ENCODE peak calls at places on chromosomes 6 and 20, in five cellular contexts. One of them, this sample, is unnamed.

GRCh38 chr6:41155132-41155805 is 1.1 kb upstream of the TREML1 start:
- DNase-seq in HepG2: peak
- DNase-seq in GM12878: no peak
- DNase-seq in H1: no peak
- DNase-seq in NT2/D1: no peak
- DNase-seq in this sample: no peak

GRCh38 chr6:118618676-118619377 is 32.6 kb downstream of the CEP85L start:
- DNase-seq in HepG2: peak
- DNase-seq in NT2/D1: peak
- DNase-seq in GM12878: no peak
- DNase-seq in H1: peak
- DNase-seq in this sample: peak

GRCh38 chr6:143027058-143027457 is 33.6 kb upstream of the AIG1 start:
- DNase-seq in GM12878: no peak
- DNase-seq in NT2/D1: peak
- DNase-seq in H1: peak
- DNase-seq in HepG2: peak
- DNase-seq in this sample: peak

GRCh38 chr20:44123874-44124535 is 63.0 kb downstream of the JPH2 start:
- DNase-seq in NT2/D1: no peak
- DNase-seq in H1: no peak
- DNase-seq in HepG2: no peak
- DNase-seq in GM12878: no peak
- DNase-seq in this sample: no peak

GRCh38 chr6:119129968-119130484 is 51.6 kb upstream of the FAM184A start:
- DNase-seq in GM12878: no peak
- DNase-seq in NT2/D1: no peak
- DNase-seq in H1: no peak
- DNase-seq in HepG2: peak
- DNase-seq in this sample: no peak

GRCh38 chr6:81901589-81901988 is 149.1 kb upstream of the TENT5A start:
- DNase-seq in HepG2: no peak
- DNase-seq in GM12878: no peak
- DNase-seq in NT2/D1: no peak
- DNase-seq in H1: no peak
- DNase-seq in this sample: no peak

GRCh38 chr6:132298344-132298949 is 102.8 kb downstream of the MOXD1 start:
- DNase-seq in HepG2: peak
- DNase-seq in H1: no peak
- DNase-seq in NT2/D1: peak
- DNase-seq in GM12878: no peak
- DNase-seq in this sample: peak

GRCh38 chr6:153872946-153873345 is 166.1 kb upstream of the OPRM1 start:
- DNase-seq in GM12878: no peak
- DNase-seq in HepG2: no peak
- DNase-seq in NT2/D1: no peak
- DNase-seq in H1: no peak
- DNase-seq in this sample: no peak

GRCh38 chr6:85113934-85114582 is 335.8 kb upstream of the NT5E start:
- DNase-seq in H1: no peak
- DNase-seq in NT2/D1: no peak
- DNase-seq in HepG2: no peak
- DNase-seq in GM12878: no peak
- DNase-seq in this sample: no peak

DNA sequence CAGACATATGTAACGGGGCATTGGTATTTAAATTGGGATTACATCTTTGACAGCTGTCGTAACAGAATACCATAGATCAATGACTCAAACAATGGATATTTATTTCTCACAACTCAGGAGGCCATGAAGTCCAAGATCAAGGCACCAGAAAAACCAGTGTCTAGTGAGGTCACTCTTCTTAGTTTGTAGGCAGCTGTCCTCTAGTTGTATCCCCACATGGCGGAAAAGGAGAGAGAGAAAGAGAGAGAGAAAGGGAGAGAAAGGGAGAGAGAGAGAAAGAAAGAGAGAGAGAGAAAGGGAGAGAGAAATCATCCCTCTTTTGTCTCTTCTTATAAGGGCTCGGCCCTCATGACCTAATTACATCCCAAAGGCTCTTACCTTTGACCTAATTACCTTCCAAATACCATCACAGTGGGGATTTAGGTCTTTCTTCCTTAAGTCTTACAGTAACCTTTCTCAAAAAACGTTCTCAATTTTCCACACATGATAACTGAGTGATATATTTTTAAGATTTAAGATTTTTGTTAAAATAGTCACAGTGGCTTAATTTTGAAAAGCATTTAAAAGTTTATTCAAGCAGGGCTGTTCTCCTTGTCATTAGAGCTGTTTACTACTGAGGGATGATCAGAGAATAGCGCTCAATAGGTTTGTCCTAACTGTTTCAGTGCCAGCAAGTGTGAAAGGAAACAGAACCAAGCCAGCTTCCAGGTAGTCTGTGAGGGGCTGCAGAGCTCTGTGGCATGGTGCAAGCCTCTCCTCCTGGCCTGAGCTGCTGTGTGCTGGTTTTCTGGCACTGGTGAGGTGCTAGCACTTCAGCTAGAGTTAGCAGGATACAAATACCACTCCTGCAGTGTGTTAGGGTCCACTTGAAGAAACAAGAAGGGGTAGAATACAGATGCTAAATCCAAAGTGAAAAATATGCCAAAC is 79.0 kb downstream of the IMPG1 start:
- DNase-seq in H1: no peak
- DNase-seq in NT2/D1: no peak
- DNase-seq in GM12878: no peak
- DNase-seq in HepG2: no peak
- DNase-seq in this sample: no peak
- TF ChIP-seq SUZ12 in H1: no peak
- TF ChIP-seq SUZ12 in NT2/D1: no peak
- TF ChIP-seq SUZ12 in GM12878: no peak
- TF ChIP-seq SUZ12 in HepG2: no peak
- TF ChIP-seq SUZ12 in this sample: no peak

GRCh38 chr6:18326001-18326400 is 61.1 kb upstream of the RNF144B start:
- DNase-seq in HepG2: no peak
- DNase-seq in H1: no peak
- DNase-seq in NT2/D1: no peak
- DNase-seq in GM12878: no peak
- DNase-seq in this sample: no peak

GRCh38 chr6:18327621-18328548 is 59.3 kb upstream of the RNF144B start:
- DNase-seq in NT2/D1: no peak
- DNase-seq in GM12878: no peak
- DNase-seq in HepG2: no peak
- DNase-seq in H1: no peak
- DNase-seq in this sample: no peak

GRCh38 chr6:18324708-18325047 is 60.3 kb upstream of the DEK start:
- DNase-seq in NT2/D1: no peak
- DNase-seq in HepG2: no peak
- DNase-seq in H1: no peak
- DNase-seq in GM12878: no peak
- DNase-seq in this sample: no peak

GRCh38 chr6:18326980-18327379 is 60.2 kb upstream of the RNF144B start:
- DNase-seq in NT2/D1: no peak
- DNase-seq in H1: no peak
- DNase-seq in GM12878: no peak
- DNase-seq in HepG2: no peak
- DNase-seq in this sample: no peak

DNA sequence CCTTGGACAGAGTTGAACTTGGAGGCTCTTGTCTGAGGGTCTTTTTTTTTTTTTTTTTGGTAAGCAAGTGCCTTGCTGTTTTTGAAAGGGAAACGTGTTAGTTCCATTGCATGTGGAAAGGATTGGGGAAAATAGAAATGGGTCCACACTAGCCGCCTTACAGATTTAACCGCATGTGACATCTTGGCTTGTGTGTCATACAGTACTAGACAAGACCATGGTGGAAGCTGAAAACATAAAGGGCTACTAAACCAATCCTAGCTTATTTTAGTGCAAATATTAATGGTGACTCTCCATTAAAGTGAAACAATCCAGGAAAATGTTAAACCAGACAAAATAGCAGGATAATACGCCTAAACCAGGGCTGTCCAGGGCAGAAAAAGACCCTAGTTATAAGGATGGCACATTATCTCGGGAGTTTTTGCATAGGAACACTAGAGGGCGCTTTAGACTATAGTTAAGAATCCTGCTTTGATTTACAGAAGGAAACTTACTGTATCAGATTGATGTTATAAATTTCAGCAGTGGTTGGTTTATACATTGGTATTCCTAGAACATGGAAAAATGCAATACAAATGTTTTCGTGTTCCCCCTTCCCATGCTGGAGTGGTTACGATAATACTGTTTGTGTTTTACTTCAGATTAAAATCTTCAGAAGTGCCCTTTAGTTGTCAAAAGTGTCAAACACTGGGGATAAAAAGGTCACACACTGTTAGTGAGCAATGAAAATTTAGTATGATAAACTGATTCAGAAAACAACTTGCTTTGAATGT is 59.8 kb upstream of the DEK start:
- DNase-seq in H1: no peak
- DNase-seq in NT2/D1: no peak
- DNase-seq in HepG2: peak
- DNase-seq in GM12878: no peak
- DNase-seq in this sample: peak
- TF ChIP-seq SUZ12 in H1: no peak
- TF ChIP-seq SUZ12 in NT2/D1: no peak
- TF ChIP-seq SUZ12 in HepG2: no peak
- TF ChIP-seq SUZ12 in GM12878: no peak
- TF ChIP-seq SUZ12 in this sample: no peak

DNA sequence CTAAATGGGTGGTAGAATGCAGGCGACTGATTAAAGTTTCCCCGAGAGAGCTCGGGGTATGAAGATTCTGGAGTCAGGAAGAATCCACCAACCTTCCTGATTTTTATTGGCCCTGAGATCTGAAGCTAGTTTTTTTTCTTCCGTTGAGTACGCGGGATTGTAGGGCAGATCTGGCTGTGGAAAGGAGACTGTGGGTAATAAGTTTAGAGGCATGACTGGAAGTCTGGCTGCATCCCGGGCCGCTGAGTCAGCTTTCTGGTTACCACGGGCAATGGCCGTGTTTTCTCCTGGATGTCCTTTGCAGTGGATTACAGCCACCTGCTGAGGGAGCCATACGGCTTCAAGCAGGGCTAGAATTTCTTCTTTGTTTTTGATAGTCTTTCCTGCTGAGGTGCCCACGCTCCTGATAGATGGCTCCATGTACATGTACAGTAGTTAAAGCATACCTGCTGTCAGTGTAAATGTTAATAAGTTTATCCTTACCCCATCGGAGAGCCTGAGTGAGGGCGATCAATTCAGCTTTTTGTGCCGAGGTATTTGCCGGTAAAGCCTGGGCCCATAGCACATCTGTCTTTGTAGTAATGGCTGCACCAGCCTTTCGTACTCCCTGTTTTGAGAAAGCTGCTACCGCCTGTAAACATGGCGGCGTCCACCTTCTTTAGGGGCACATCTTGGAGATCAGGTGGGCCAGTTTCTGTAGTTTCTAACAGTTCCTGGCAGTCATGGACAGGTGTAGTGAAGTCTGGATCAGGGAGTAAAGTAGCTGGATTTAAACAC is 154.0 kb downstream of the TRIM27 start:
- DNase-seq in GM12878: no peak
- DNase-seq in H1: no peak
- DNase-seq in NT2/D1: no peak
- DNase-seq in HepG2: no peak
- DNase-seq in this sample: no peak
- TF ChIP-seq SUZ12 in GM12878: no peak
- TF ChIP-seq SUZ12 in H1: peak
- TF ChIP-seq SUZ12 in NT2/D1: no peak
- TF ChIP-seq SUZ12 in HepG2: no peak
- TF ChIP-seq SUZ12 in this sample: no peak

DNA sequence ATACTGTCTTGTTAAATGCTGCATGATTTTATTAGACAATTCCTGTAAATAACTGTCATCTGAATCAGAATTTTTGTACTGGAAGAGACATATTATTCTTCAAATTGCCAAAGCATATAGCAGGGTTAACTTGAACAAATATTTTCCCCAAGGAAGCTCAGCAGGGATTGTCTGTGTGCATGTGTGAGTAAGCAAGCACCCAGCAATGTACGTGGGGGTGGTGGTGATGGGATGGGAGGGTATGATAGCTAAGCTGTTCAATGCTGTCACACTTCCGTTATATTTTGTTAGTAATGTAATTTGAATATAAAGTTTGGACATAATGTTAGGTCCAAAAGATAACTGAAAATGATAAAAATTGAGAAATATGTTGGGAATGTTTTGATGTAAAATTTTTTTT is 118.1 kb downstream of the MYB start:
- DNase-seq in NT2/D1: no peak
- DNase-seq in GM12878: no peak
- DNase-seq in HepG2: no peak
- DNase-seq in H1: no peak
- DNase-seq in this sample: no peak
- TF ChIP-seq SUZ12 in NT2/D1: no peak
- TF ChIP-seq SUZ12 in GM12878: no peak
- TF ChIP-seq SUZ12 in HepG2: no peak
- TF ChIP-seq SUZ12 in H1: no peak
- TF ChIP-seq SUZ12 in this sample: no peak

GRCh38 chr6:128164254-128164653 is 263.4 kb upstream of the THEMIS start:
- DNase-seq in H1: no peak
- DNase-seq in GM12878: no peak
- DNase-seq in HepG2: no peak
- DNase-seq in NT2/D1: no peak
- DNase-seq in this sample: no peak
- TF ChIP-seq SUZ12 in H1: no peak
- TF ChIP-seq SUZ12 in GM12878: no peak
- TF ChIP-seq SUZ12 in HepG2: no peak
- TF ChIP-seq SUZ12 in NT2/D1: no peak
- TF ChIP-seq SUZ12 in this sample: no peak

This sample was measured in HEK293T.